ENCODE peak calls at places on chromosomes 13 and 19, in nine cellular contexts. V is choroid plexus epithelial cell; I is stomach; H is cardiac muscle cell; K is CD8-positive, alpha-beta T cell; N is neural crest cell; M is endothelial cell of umbilical vein; E is mucosa of descending colon; Q is body of pancreas. B is an unnamed sample.

GRCh38 chr13:108573455-108573854 is 56.0 kb upstream of the MYO16 start:
- DNase-seq in V (no peak), I (no peak), H (no peak), K (no peak), N (no peak), M (no peak), E (no peak), Q (no peak), B (no peak)

GRCh38 chr13:34156841-34157365 is 339.0 kb downstream of the RFC3 start:
- DNase-seq in V (peak; percentile 97), I (peak; percentile 85), H (no peak), K (peak; percentile 11), N (no peak), M (peak; percentile 99), E (peak; percentile 86), Q (peak; percentile 79), B (peak; percentile 54)

GRCh38 chr13:112692104-112692503 is 2.3 kb downstream of the ATP11A start:
- DNase-seq in V (no peak), I (peak; percentile 16), H (no peak), K (no peak), N (no peak), M (no peak), E (no peak), Q (no peak), B (no peak)

GRCh38 chr13:28704282-28704681 is 14.5 kb downstream of the SLC46A3 start:
- DNase-seq in V (no peak), I (no peak), H (no peak), K (no peak), N (no peak), M (no peak), E (no peak), Q (no peak), B (no peak)

GRCh38 chr19:464146-464545 is 3.3 kb upstream of the SHC2 start:
- DNase-seq in V (no peak), I (no peak), H (no peak), K (no peak), N (no peak), M (no peak), E (no peak), Q (no peak), B (no peak)

GRCh38 chr19:56314584-56315075 is at the start of gene ZSCAN5A:
- DNase-seq in V (peak; percentile 97), I (peak; percentile 96), H (peak; percentile 94), K (peak; percentile 98), N (peak; percentile 93), M (peak; percentile 98), E (peak; percentile 99), Q (peak; percentile 95), B (peak; percentile 95)

GRCh38 chr13:42405665-42406390 is 133.9 kb downstream of the AKAP11 start:
- DNase-seq in V (peak; percentile 77), I (no peak), H (no peak), K (peak; percentile 25), N (no peak), M (no peak), E (no peak), Q (no peak), B (peak; percentile 59)

GRCh38 chr19:40774916-40775631 is at the start of gene MIA:
- DNase-seq in V (no peak), I (no peak), H (no peak), K (no peak), N (no peak), M (no peak), E (no peak), Q (no peak), B (no peak)

GRCh38 chr19:30630289-30631034 is 258.3 kb downstream of the ZNF536 start:
- DNase-seq in V (no peak), I (no peak), H (no peak), K (no peak), N (no peak), M (no peak), E (no peak), Q (no peak), B (no peak)

GRCh38 chr13:85406269-85406975 is 392.8 kb downstream of the SLITRK6 start:
- DNase-seq in V (no peak), I (no peak), H (no peak), K (no peak), N (no peak), M (no peak), E (no peak), Q (no peak), B (no peak)

GRCh38 chr13:66099825-66100224 is 1130.3 kb downstream of the PCDH9 start:
- DNase-seq in V (no peak), I (no peak), H (no peak), K (no peak), N (no peak), M (no peak), E (no peak), Q (no peak), B (no peak)

GRCh38 chr13:73995752-73996151 is 138.5 kb downstream of the KLF12 start:
- DNase-seq in V (no peak), I (no peak), H (no peak), K (no peak), N (no peak), M (no peak), E (no peak), Q (no peak), B (no peak)

GRCh38 chr13:64640002-64640401 is 2590.1 kb downstream of the PCDH9 start:
- DNase-seq in V (peak; percentile 6), I (no peak), H (no peak), K (no peak), N (no peak), M (peak; percentile 60), E (no peak), Q (no peak), B (no peak)

GRCh38 chr19:14361824-14362223 is 19.4 kb upstream of the ADGRE5 start:
- DNase-seq in V (no peak), I (no peak), H (peak; percentile 29), K (peak; percentile 43), N (no peak), M (no peak), E (no peak), Q (no peak), B (peak; percentile 62)

GRCh38 chr13:103040006-103040405 is 26.2 kb downstream of the SLC10A2 start:
- DNase-seq in V (no peak), I (no peak), H (no peak), K (no peak), N (no peak), M (no peak), E (no peak), Q (no peak), B (no peak)

GRCh38 chr13:56561327-56561726 is 579.4 kb upstream of the PRR20A start:
- DNase-seq in V (no peak), I (no peak), H (peak; percentile 2), K (no peak), N (no peak), M (peak; percentile 35), E (no peak), Q (no peak), B (no peak)
- TF ChIP-seq CTCF in V (no peak), I (no peak), H (no peak), K (no peak), N (peak; percentile 53), M (peak; percentile 39), E (no peak), Q (no peak), B (no peak)

GRCh38 chr19:12773571-12773970 is 1.8 kb downstream of the HOOK2 start:
- DNase-seq in V (peak; percentile 52), I (no peak), H (no peak), K (no peak), N (no peak), M (no peak), E (no peak), Q (no peak), B (no peak)
- TF ChIP-seq CTCF in V (peak; percentile 65), I (no peak), H (peak; percentile 31), K (no peak), N (no peak), M (peak; percentile 18), E (no peak), Q (no peak), B (peak; percentile 46)

GRCh38 chr19:17075035-17075859 is at the start of the genes HAUS8 and MYO9B:
- DNase-seq in V (peak; percentile 100), I (peak; percentile 99), H (peak; percentile 99), K (peak; percentile 100), N (peak; percentile 98), M (peak; percentile 99), E (peak; percentile 100), Q (peak; percentile 100), B (peak; percentile 98)

GRCh38 chr19:17077447-17078028 is 2.0 kb downstream of the MYO9B start:
- DNase-seq in V (no peak), I (no peak), H (no peak), K (no peak), N (no peak), M (no peak), E (no peak), Q (no peak), B (no peak)

GRCh38 chr19:17076539-17076919 is 952 bp downstream of the MYO9B start:
- DNase-seq in V (no peak), I (no peak), H (no peak), K (peak; percentile 41), N (peak; percentile 13), M (peak; percentile 19), E (no peak), Q (no peak), B (no peak)

GRCh38 chr19:17074628-17075034 is 621 bp downstream of the HAUS8 start:
- DNase-seq in V (no peak), I (no peak), H (no peak), K (no peak), N (no peak), M (no peak), E (no peak), Q (no peak), B (no peak)

GRCh38 chr19:17075860-17076538 is 422 bp downstream of the MYO9B start:
- DNase-seq in V (peak; percentile 27), I (peak; percentile 37), H (peak; percentile 36), K (peak; percentile 60), N (no peak), M (peak; percentile 51), E (peak; percentile 80), Q (peak; percentile 58), B (peak; percentile 38)
- TF ChIP-seq CTCF in V (no peak), I (no peak), H (no peak), K (no peak), N (no peak), M (no peak), E (no peak), Q (no peak), B (no peak)

GRCh38 chr19:10566658-10567410 is 1.0 kb upstream of the KRI1 start:
- DNase-seq in V (no peak), I (no peak), H (no peak), K (peak; percentile 71), N (no peak), M (no peak), E (peak; percentile 77), Q (no peak), B (peak; percentile 77)

GRCh38 chr19:10566408-10566657 is 523 bp upstream of the KRI1 start:
- DNase-seq in V (no peak), I (no peak), H (no peak), K (no peak), N (no peak), M (no peak), E (no peak), Q (no peak), B (no peak)

GRCh38 chr19:10567696-10568443 is 909 bp downstream of the CDKN2D start:
- DNase-seq in V (no peak), I (no peak), H (no peak), K (no peak), N (no peak), M (no peak), E (no peak), Q (no peak), B (no peak)

GRCh38 chr19:10568444-10568825 is 344 bp downstream of the CDKN2D start:
- DNase-seq in V (no peak), I (peak; percentile 50), H (no peak), K (peak; percentile 62), N (no peak), M (no peak), E (peak; percentile 84), Q (peak; percentile 54), B (no peak)

GRCh38 chr19:10568826-10569651 is at the start of gene CDKN2D:
- DNase-seq in V (peak; percentile 100), I (peak; percentile 100), H (peak; percentile 100), K (peak; percentile 100), N (peak; percentile 100), M (peak; percentile 100), E (peak; percentile 100), Q (peak; percentile 100), B (peak; percentile 94)
- TF ChIP-seq CTCF in V (no peak), I (no peak), H (peak; percentile 10), K (no peak), N (peak; percentile 33), M (no peak), E (peak; percentile 34), Q (peak; percentile 89), B (no peak)

B was measured in GM10248.